ENCODE peak calls at places on chromosomes 6 and 20, in seven cellular contexts. One of them, this sample, is unnamed.

GRCh38 chr6:10402648-10403311 is 12.1 kb downstream of the TFAP2A start:
- DNase-seq in activated T-helper 1 cell treated with anti-CD3 and anti-CD28 coated beads, Interleukin-2, amount 50 U/mL, for 16 hours: no peak
- DNase-seq in cardiac fibroblast: no peak
- DNase-seq in LHCN-M2: no peak
- DNase-seq in pancreas: no peak
- DNase-seq in A549: no peak
- DNase-seq in AG09319: no peak
- DNase-seq in this sample: no peak

GRCh38 chr6:111263837-111264236 is 176.5 kb downstream of the SLC16A10 start:
- DNase-seq in pancreas: no peak
- DNase-seq in AG09319: no peak
- DNase-seq in LHCN-M2: peak
- DNase-seq in A549: no peak
- DNase-seq in activated T-helper 1 cell treated with anti-CD3 and anti-CD28 coated beads, Interleukin-2, amount 50 U/mL, for 16 hours: no peak
- DNase-seq in cardiac fibroblast: peak
- DNase-seq in this sample: peak

GRCh38 chr6:26478985-26479278 is 21.2 kb upstream of the BTN1A1 start:
- DNase-seq in activated T-helper 1 cell treated with anti-CD3 and anti-CD28 coated beads, Interleukin-2, amount 50 U/mL, for 16 hours: no peak
- DNase-seq in AG09319: no peak
- DNase-seq in pancreas: no peak
- DNase-seq in A549: no peak
- DNase-seq in LHCN-M2: no peak
- DNase-seq in cardiac fibroblast: no peak
- DNase-seq in this sample: no peak

GRCh38 chr20:1946762-1947534 is 46.9 kb downstream of the PDYN start:
- DNase-seq in pancreas: no peak
- DNase-seq in LHCN-M2: no peak
- DNase-seq in cardiac fibroblast: peak
- DNase-seq in activated T-helper 1 cell treated with anti-CD3 and anti-CD28 coated beads, Interleukin-2, amount 50 U/mL, for 16 hours: no peak
- DNase-seq in A549: no peak
- DNase-seq in AG09319: no peak
- DNase-seq in this sample: no peak

GRCh38 chr6:114096553-114097172 is 125.7 kb upstream of the HDAC2 start:
- DNase-seq in AG09319: no peak
- DNase-seq in A549: peak
- DNase-seq in LHCN-M2: peak
- DNase-seq in cardiac fibroblast: peak
- DNase-seq in pancreas: no peak
- DNase-seq in activated T-helper 1 cell treated with anti-CD3 and anti-CD28 coated beads, Interleukin-2, amount 50 U/mL, for 16 hours: no peak
- DNase-seq in this sample: peak

GRCh38 chr6:85401186-85402062 is 48.5 kb upstream of the NT5E start:
- DNase-seq in AG09319: no peak
- DNase-seq in activated T-helper 1 cell treated with anti-CD3 and anti-CD28 coated beads, Interleukin-2, amount 50 U/mL, for 16 hours: no peak
- DNase-seq in cardiac fibroblast: no peak
- DNase-seq in LHCN-M2: peak
- DNase-seq in A549: no peak
- DNase-seq in pancreas: no peak
- DNase-seq in this sample: no peak

GRCh38 chr20:61933951-61934715 is 131.5 kb downstream of the TAF4 start:
- DNase-seq in activated T-helper 1 cell treated with anti-CD3 and anti-CD28 coated beads, Interleukin-2, amount 50 U/mL, for 16 hours: no peak
- DNase-seq in AG09319: no peak
- DNase-seq in LHCN-M2: no peak
- DNase-seq in cardiac fibroblast: no peak
- DNase-seq in A549: no peak
- DNase-seq in pancreas: no peak
- DNase-seq in this sample: no peak

GRCh38 chr20:22905667-22906066 is 129.4 kb upstream of the SSTR4 start:
- DNase-seq in LHCN-M2: peak
- DNase-seq in A549: no peak
- DNase-seq in activated T-helper 1 cell treated with anti-CD3 and anti-CD28 coated beads, Interleukin-2, amount 50 U/mL, for 16 hours: no peak
- DNase-seq in pancreas: no peak
- DNase-seq in AG09319: peak
- DNase-seq in cardiac fibroblast: peak
- DNase-seq in this sample: no peak

GRCh38 chr20:50919567-50919966 is 11.7 kb downstream of the ADNP start:
- DNase-seq in activated T-helper 1 cell treated with anti-CD3 and anti-CD28 coated beads, Interleukin-2, amount 50 U/mL, for 16 hours: no peak
- DNase-seq in AG09319: no peak
- DNase-seq in A549: no peak
- DNase-seq in cardiac fibroblast: peak
- DNase-seq in pancreas: peak
- DNase-seq in LHCN-M2: peak
- DNase-seq in this sample: no peak

GRCh38 chr6:154512214-154512613 is 1.7 kb upstream of the CNKSR3 start:
- DNase-seq in AG09319: no peak
- DNase-seq in cardiac fibroblast: no peak
- DNase-seq in LHCN-M2: no peak
- DNase-seq in pancreas: no peak
- DNase-seq in activated T-helper 1 cell treated with anti-CD3 and anti-CD28 coated beads, Interleukin-2, amount 50 U/mL, for 16 hours: no peak
- DNase-seq in A549: no peak
- DNase-seq in this sample: no peak

GRCh38 chr6:73451166-73452106 is 661 bp downstream of the CGAS start:
- DNase-seq in AG09319: no peak
- DNase-seq in pancreas: peak
- DNase-seq in cardiac fibroblast: peak
- DNase-seq in LHCN-M2: peak
- DNase-seq in activated T-helper 1 cell treated with anti-CD3 and anti-CD28 coated beads, Interleukin-2, amount 50 U/mL, for 16 hours: peak
- DNase-seq in A549: peak
- DNase-seq in this sample: no peak

GRCh38 chr20:51350941-51351631 is 191.4 kb downstream of the NFATC2 start:
- DNase-seq in LHCN-M2: peak
- DNase-seq in pancreas: no peak
- DNase-seq in A549: no peak
- DNase-seq in AG09319: peak
- DNase-seq in activated T-helper 1 cell treated with anti-CD3 and anti-CD28 coated beads, Interleukin-2, amount 50 U/mL, for 16 hours: no peak
- DNase-seq in cardiac fibroblast: peak
- DNase-seq in this sample: no peak

GRCh38 chr20:7841291-7841966 is 98.8 kb downstream of the HAO1 start:
- DNase-seq in A549: peak
- DNase-seq in cardiac fibroblast: peak
- DNase-seq in AG09319: no peak
- DNase-seq in pancreas: no peak
- DNase-seq in LHCN-M2: peak
- DNase-seq in activated T-helper 1 cell treated with anti-CD3 and anti-CD28 coated beads, Interleukin-2, amount 50 U/mL, for 16 hours: no peak
- DNase-seq in this sample: no peak

GRCh38 chr6:34679552-34680255 is 16.9 kb downstream of the ILRUN start:
- DNase-seq in pancreas: no peak
- DNase-seq in LHCN-M2: no peak
- DNase-seq in A549: no peak
- DNase-seq in AG09319: no peak
- DNase-seq in activated T-helper 1 cell treated with anti-CD3 and anti-CD28 coated beads, Interleukin-2, amount 50 U/mL, for 16 hours: no peak
- DNase-seq in cardiac fibroblast: no peak
- DNase-seq in this sample: no peak

GRCh38 chr6:17271628-17272027 is 9.5 kb upstream of the RBM24 start:
- DNase-seq in LHCN-M2: no peak
- DNase-seq in cardiac fibroblast: no peak
- DNase-seq in activated T-helper 1 cell treated with anti-CD3 and anti-CD28 coated beads, Interleukin-2, amount 50 U/mL, for 16 hours: no peak
- DNase-seq in A549: no peak
- DNase-seq in AG09319: no peak
- DNase-seq in pancreas: no peak
- DNase-seq in this sample: no peak

GRCh38 chr20:63322146-63322922 is 29.3 kb downstream of the COL20A1 start:
- DNase-seq in cardiac fibroblast: no peak
- DNase-seq in activated T-helper 1 cell treated with anti-CD3 and anti-CD28 coated beads, Interleukin-2, amount 50 U/mL, for 16 hours: no peak
- DNase-seq in LHCN-M2: no peak
- DNase-seq in A549: no peak
- DNase-seq in AG09319: no peak
- DNase-seq in pancreas: no peak
- DNase-seq in this sample: no peak

GRCh38 chr20:49948809-49949507 is 12.8 kb downstream of the RNF114 start:
- DNase-seq in LHCN-M2: peak
- DNase-seq in activated T-helper 1 cell treated with anti-CD3 and anti-CD28 coated beads, Interleukin-2, amount 50 U/mL, for 16 hours: no peak
- DNase-seq in cardiac fibroblast: peak
- DNase-seq in AG09319: peak
- DNase-seq in A549: no peak
- DNase-seq in pancreas: no peak
- DNase-seq in this sample: no peak

GRCh38 chr6:36962874-36963273 is 8.3 kb downstream of the PI16 start:
- DNase-seq in AG09319: no peak
- DNase-seq in activated T-helper 1 cell treated with anti-CD3 and anti-CD28 coated beads, Interleukin-2, amount 50 U/mL, for 16 hours: peak
- DNase-seq in pancreas: no peak
- DNase-seq in cardiac fibroblast: peak
- DNase-seq in A549: no peak
- DNase-seq in LHCN-M2: peak
- DNase-seq in this sample: no peak

GRCh38 chr20:9087531-9088217 is 18.8 kb downstream of the PLCB4 start:
- DNase-seq in A549: no peak
- DNase-seq in LHCN-M2: no peak
- DNase-seq in pancreas: no peak
- DNase-seq in activated T-helper 1 cell treated with anti-CD3 and anti-CD28 coated beads, Interleukin-2, amount 50 U/mL, for 16 hours: no peak
- DNase-seq in AG09319: no peak
- DNase-seq in cardiac fibroblast: no peak
- DNase-seq in this sample: no peak

GRCh38 chr20:53914091-53914860 is 156.1 kb downstream of the BCAS1 start:
- DNase-seq in A549: no peak
- DNase-seq in activated T-helper 1 cell treated with anti-CD3 and anti-CD28 coated beads, Interleukin-2, amount 50 U/mL, for 16 hours: no peak
- DNase-seq in pancreas: peak
- DNase-seq in LHCN-M2: peak
- DNase-seq in AG09319: no peak
- DNase-seq in cardiac fibroblast: peak
- DNase-seq in this sample: no peak

GRCh38 chr6:161301338-161301737 is 27.5 kb upstream of the AGPAT4 start:
- DNase-seq in AG09319: peak
- DNase-seq in LHCN-M2: peak
- DNase-seq in pancreas: no peak
- DNase-seq in cardiac fibroblast: peak
- DNase-seq in A549: no peak
- DNase-seq in activated T-helper 1 cell treated with anti-CD3 and anti-CD28 coated beads, Interleukin-2, amount 50 U/mL, for 16 hours: no peak
- DNase-seq in this sample: peak

GRCh38 chr6:169145991-169146501 is 107.6 kb downstream of the THBS2 start:
- DNase-seq in A549: no peak
- DNase-seq in LHCN-M2: no peak
- DNase-seq in pancreas: no peak
- DNase-seq in cardiac fibroblast: peak
- DNase-seq in AG09319: peak
- DNase-seq in activated T-helper 1 cell treated with anti-CD3 and anti-CD28 coated beads, Interleukin-2, amount 50 U/mL, for 16 hours: no peak
- DNase-seq in this sample: no peak

GRCh38 chr20:38181971-38182370 is 16.9 kb upstream of the TGM2 start:
- DNase-seq in LHCN-M2: no peak
- DNase-seq in AG09319: no peak
- DNase-seq in pancreas: no peak
- DNase-seq in cardiac fibroblast: no peak
- DNase-seq in activated T-helper 1 cell treated with anti-CD3 and anti-CD28 coated beads, Interleukin-2, amount 50 U/mL, for 16 hours: no peak
- DNase-seq in A549: no peak
- DNase-seq in this sample: no peak

GRCh38 chr6:169344651-169345050 is 91.0 kb upstream of the THBS2 start:
- DNase-seq in LHCN-M2: no peak
- DNase-seq in AG09319: no peak
- DNase-seq in pancreas: no peak
- DNase-seq in A549: no peak
- DNase-seq in cardiac fibroblast: peak
- DNase-seq in activated T-helper 1 cell treated with anti-CD3 and anti-CD28 coated beads, Interleukin-2, amount 50 U/mL, for 16 hours: no peak
- DNase-seq in this sample: no peak

GRCh38 chr6:21807299-21807698 is 213.7 kb downstream of the SOX4 start:
- DNase-seq in cardiac fibroblast: no peak
- DNase-seq in A549: no peak
- DNase-seq in pancreas: no peak
- DNase-seq in LHCN-M2: no peak
- DNase-seq in AG09319: no peak
- DNase-seq in activated T-helper 1 cell treated with anti-CD3 and anti-CD28 coated beads, Interleukin-2, amount 50 U/mL, for 16 hours: no peak
- DNase-seq in this sample: no peak

GRCh38 chr6:19301980-19302379 is 535.2 kb upstream of the ID4 start:
- DNase-seq in cardiac fibroblast: no peak
- DNase-seq in AG09319: no peak
- DNase-seq in A549: no peak
- DNase-seq in pancreas: no peak
- DNase-seq in activated T-helper 1 cell treated with anti-CD3 and anti-CD28 coated beads, Interleukin-2, amount 50 U/mL, for 16 hours: no peak
- DNase-seq in LHCN-M2: no peak
- DNase-seq in this sample: peak

GRCh38 chr6:132344811-132345210 is 56.5 kb downstream of the MOXD1 start:
- DNase-seq in pancreas: no peak
- DNase-seq in LHCN-M2: no peak
- DNase-seq in AG09319: no peak
- DNase-seq in cardiac fibroblast: no peak
- DNase-seq in activated T-helper 1 cell treated with anti-CD3 and anti-CD28 coated beads, Interleukin-2, amount 50 U/mL, for 16 hours: no peak
- DNase-seq in A549: no peak
- DNase-seq in this sample: no peak

GRCh38 chr6:160300076-160300695 is 41.6 kb upstream of the SLC22A2 start:
- DNase-seq in AG09319: no peak
- DNase-seq in activated T-helper 1 cell treated with anti-CD3 and anti-CD28 coated beads, Interleukin-2, amount 50 U/mL, for 16 hours: no peak
- DNase-seq in cardiac fibroblast: no peak
- DNase-seq in A549: no peak
- DNase-seq in pancreas: no peak
- DNase-seq in LHCN-M2: no peak
- DNase-seq in this sample: no peak